ENCODE peak calls at places on chromosomes 1 and 21, in six cellular contexts. One of them, this sample, is unnamed.

GRCh38 chr1:77991638-77992037 is 12.8 kb upstream of the FUBP1 start:
- DNase-seq in PC-3: peak; percentile 74
- DNase-seq in lower lobe of right lung: no peak
- DNase-seq in tibial artery: no peak
- DNase-seq in pancreas: no peak
- DNase-seq in naive thymus-derived CD4-positive, alpha-beta T cell: no peak
- DNase-seq in this sample: no peak

GRCh38 chr1:200483491-200484143 is 73.8 kb upstream of the ZNF281 start:
- DNase-seq in PC-3: peak; percentile 100
- DNase-seq in lower lobe of right lung: no peak
- DNase-seq in tibial artery: no peak
- DNase-seq in naive thymus-derived CD4-positive, alpha-beta T cell: no peak
- DNase-seq in pancreas: peak; percentile 61
- DNase-seq in this sample: peak; percentile 9

GRCh38 chr1:147377263-147378246 is 135.1 kb downstream of the CHD1L start:
- DNase-seq in lower lobe of right lung: no peak
- DNase-seq in naive thymus-derived CD4-positive, alpha-beta T cell: no peak
- DNase-seq in PC-3: no peak
- DNase-seq in tibial artery: no peak
- DNase-seq in pancreas: no peak
- DNase-seq in this sample: no peak

GRCh38 chr1:224506141-224506814 is 71.7 kb upstream of the WDR26 start:
- DNase-seq in naive thymus-derived CD4-positive, alpha-beta T cell: no peak
- DNase-seq in tibial artery: no peak
- DNase-seq in lower lobe of right lung: no peak
- DNase-seq in PC-3: no peak
- DNase-seq in pancreas: no peak
- DNase-seq in this sample: no peak

GRCh38 chr1:28136636-28137613 is 39.6 kb downstream of the PTAFR start:
- DNase-seq in naive thymus-derived CD4-positive, alpha-beta T cell: no peak
- DNase-seq in pancreas: no peak
- DNase-seq in lower lobe of right lung: no peak
- DNase-seq in PC-3: peak; percentile 60
- DNase-seq in tibial artery: no peak
- DNase-seq in this sample: no peak

GRCh38 chr1:61645476-61645875 is 79.5 kb downstream of the TM2D1 start:
- DNase-seq in naive thymus-derived CD4-positive, alpha-beta T cell: no peak
- DNase-seq in pancreas: no peak
- DNase-seq in tibial artery: no peak
- DNase-seq in PC-3: no peak
- DNase-seq in lower lobe of right lung: no peak
- DNase-seq in this sample: no peak

GRCh38 chr1:18632711-18633427 is 2.2 kb downstream of the PAX7 start:
- DNase-seq in PC-3: no peak
- DNase-seq in naive thymus-derived CD4-positive, alpha-beta T cell: no peak
- DNase-seq in tibial artery: no peak
- DNase-seq in lower lobe of right lung: peak; percentile 85
- DNase-seq in pancreas: no peak
- DNase-seq in this sample: no peak

GRCh38 chr1:148372731-148373130 is 110.4 kb downstream of the PPIAL4G start:
- DNase-seq in tibial artery: no peak
- DNase-seq in naive thymus-derived CD4-positive, alpha-beta T cell: peak; percentile 74
- DNase-seq in PC-3: peak; percentile 92
- DNase-seq in pancreas: no peak
- DNase-seq in lower lobe of right lung: no peak
- DNase-seq in this sample: peak; percentile 29

GRCh38 chr1:167059045-167059728 is 31.0 kb downstream of the GPA33 start:
- DNase-seq in tibial artery: no peak
- DNase-seq in naive thymus-derived CD4-positive, alpha-beta T cell: peak; percentile 57
- DNase-seq in lower lobe of right lung: peak; percentile 68
- DNase-seq in pancreas: peak; percentile 73
- DNase-seq in PC-3: peak; percentile 90
- DNase-seq in this sample: peak; percentile 48

GRCh38 chr1:23720256-23720995 is 22.8 kb upstream of the ELOA start:
- DNase-seq in tibial artery: no peak
- DNase-seq in pancreas: no peak
- DNase-seq in naive thymus-derived CD4-positive, alpha-beta T cell: no peak
- DNase-seq in lower lobe of right lung: no peak
- DNase-seq in PC-3: no peak
- DNase-seq in this sample: no peak

GRCh38 chr1:67736750-67737149 is 51.7 kb downstream of the GADD45A start:
- DNase-seq in pancreas: no peak
- DNase-seq in naive thymus-derived CD4-positive, alpha-beta T cell: no peak
- DNase-seq in lower lobe of right lung: no peak
- DNase-seq in PC-3: no peak
- DNase-seq in tibial artery: no peak
- DNase-seq in this sample: no peak

GRCh38 chr1:67737875-67738274 is 52.9 kb downstream of the GADD45A start:
- DNase-seq in PC-3: no peak
- DNase-seq in pancreas: no peak
- DNase-seq in lower lobe of right lung: no peak
- DNase-seq in naive thymus-derived CD4-positive, alpha-beta T cell: no peak
- DNase-seq in tibial artery: no peak
- DNase-seq in this sample: no peak

GRCh38 chr1:67735220-67735619 is 50.2 kb downstream of the GADD45A start:
- DNase-seq in pancreas: no peak
- DNase-seq in PC-3: no peak
- DNase-seq in naive thymus-derived CD4-positive, alpha-beta T cell: no peak
- DNase-seq in lower lobe of right lung: no peak
- DNase-seq in tibial artery: no peak
- DNase-seq in this sample: no peak

GRCh38 chr1:67733741-67734690 is 49.0 kb downstream of the GADD45A start:
- DNase-seq in PC-3: no peak
- DNase-seq in pancreas: no peak
- DNase-seq in lower lobe of right lung: no peak
- DNase-seq in naive thymus-derived CD4-positive, alpha-beta T cell: no peak
- DNase-seq in tibial artery: no peak
- DNase-seq in this sample: no peak

GRCh38 chr1:67735806-67736627 is 51.0 kb downstream of the GADD45A start:
- DNase-seq in pancreas: peak; percentile 38
- DNase-seq in naive thymus-derived CD4-positive, alpha-beta T cell: peak; percentile 30
- DNase-seq in lower lobe of right lung: peak; percentile 55
- DNase-seq in tibial artery: peak; percentile 88
- DNase-seq in PC-3: peak; percentile 61
- DNase-seq in this sample: peak; percentile 8
- H3K4me3 ChIP-seq in pancreas: no peak overlapping the region
- H3K4me3 ChIP-seq in naive thymus-derived CD4-positive, alpha-beta T cell: peak overlapping the region; percentile 35
- H3K4me3 ChIP-seq in lower lobe of right lung: peak overlapping the region; percentile 12
- H3K4me3 ChIP-seq in tibial artery: peak overlapping the region; percentile 22
- H3K4me3 ChIP-seq in PC-3: no peak overlapping the region
- H3K4me3 ChIP-seq in this sample: peak overlapping the region; percentile 35

GRCh38 chr1:226310123-226310540 is 1.2 kb upstream of the LIN9 start:
- DNase-seq in PC-3: no peak
- DNase-seq in naive thymus-derived CD4-positive, alpha-beta T cell: no peak
- DNase-seq in pancreas: no peak
- DNase-seq in tibial artery: no peak
- DNase-seq in lower lobe of right lung: no peak
- DNase-seq in this sample: no peak
- H3K27ac ChIP-seq in PC-3: no peak overlapping the region
- H3K27ac ChIP-seq in naive thymus-derived CD4-positive, alpha-beta T cell: no peak overlapping the region
- H3K27ac ChIP-seq in pancreas: no peak overlapping the region
- H3K27ac ChIP-seq in tibial artery: peak overlapping the region; percentile 75
- H3K27ac ChIP-seq in lower lobe of right lung: no peak overlapping the region
- H3K27ac ChIP-seq in this sample: no peak overlapping the region

GRCh38 chr1:153395136-153395685 is 4.3 kb upstream of the S100A8 start:
- DNase-seq in naive thymus-derived CD4-positive, alpha-beta T cell: no peak
- DNase-seq in pancreas: no peak
- DNase-seq in tibial artery: peak; percentile 50
- DNase-seq in lower lobe of right lung: no peak
- DNase-seq in PC-3: peak; percentile 80
- DNase-seq in this sample: no peak

GRCh38 chr1:153395776-153396175 is 4.9 kb upstream of the S100A8 start:
- DNase-seq in naive thymus-derived CD4-positive, alpha-beta T cell: no peak
- DNase-seq in pancreas: no peak
- DNase-seq in lower lobe of right lung: no peak
- DNase-seq in tibial artery: peak; percentile 23
- DNase-seq in PC-3: no peak
- DNase-seq in this sample: no peak

GRCh38 chr1:153397056-153397923 is 6.4 kb upstream of the S100A8 start:
- DNase-seq in naive thymus-derived CD4-positive, alpha-beta T cell: no peak
- DNase-seq in lower lobe of right lung: no peak
- DNase-seq in PC-3: no peak
- DNase-seq in pancreas: no peak
- DNase-seq in tibial artery: peak; percentile 51
- DNase-seq in this sample: no peak

GRCh38 chr1:153397924-153398651 is 7.2 kb upstream of the S100A8 start:
- DNase-seq in pancreas: no peak
- DNase-seq in naive thymus-derived CD4-positive, alpha-beta T cell: no peak
- DNase-seq in lower lobe of right lung: no peak
- DNase-seq in PC-3: no peak
- DNase-seq in tibial artery: peak; percentile 48
- DNase-seq in this sample: no peak

DNA sequence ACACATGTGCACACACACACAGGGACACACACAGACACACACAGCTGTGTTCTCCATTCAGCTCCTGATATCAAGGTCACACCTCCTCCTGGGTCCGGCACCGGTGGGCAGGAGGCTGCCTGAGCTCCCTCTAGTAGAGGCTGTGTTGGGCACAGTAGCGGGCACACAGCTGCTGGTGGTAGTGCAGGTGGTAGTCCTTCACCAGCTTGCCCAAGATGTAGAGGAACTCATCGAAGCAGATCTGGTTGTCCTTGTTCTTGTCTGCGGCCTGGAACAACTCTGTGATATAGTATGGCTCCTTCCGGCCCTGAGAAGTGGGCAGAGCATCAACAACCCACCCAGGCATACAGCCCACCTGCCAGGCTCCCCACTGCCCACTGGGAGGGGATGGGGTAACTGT is 5.6 kb upstream of the S100A8 start:
- DNase-seq in pancreas: no peak
- DNase-seq in PC-3: no peak
- DNase-seq in lower lobe of right lung: no peak
- DNase-seq in naive thymus-derived CD4-positive, alpha-beta T cell: no peak
- DNase-seq in tibial artery: peak; percentile 43
- DNase-seq in this sample: no peak
- H3K36me3 ChIP-seq in pancreas: no peaks in the 10 kb centered on the region
- H3K36me3 ChIP-seq in PC-3: no peaks in the 10 kb centered on the region
- H3K36me3 ChIP-seq in lower lobe of right lung: no peaks in the 10 kb centered on the region
- H3K36me3 ChIP-seq in naive thymus-derived CD4-positive, alpha-beta T cell: no peaks in the 10 kb centered on the region
- H3K36me3 ChIP-seq in tibial artery: no peaks in the 10 kb centered on the region
- H3K36me3 ChIP-seq in this sample: no peaks in the 10 kb centered on the region

GRCh38 chr1:25053576-25054075 is 123.5 kb upstream of the RUNX3 start:
- DNase-seq in pancreas: no peak
- DNase-seq in PC-3: no peak
- DNase-seq in tibial artery: no peak
- DNase-seq in naive thymus-derived CD4-positive, alpha-beta T cell: no peak
- DNase-seq in lower lobe of right lung: peak; percentile 27
- DNase-seq in this sample: no peak
- H3K4me3 ChIP-seq in pancreas: no peak overlapping the region
- H3K4me3 ChIP-seq in PC-3: no peak overlapping the region
- H3K4me3 ChIP-seq in tibial artery: no peak overlapping the region
- H3K4me3 ChIP-seq in naive thymus-derived CD4-positive, alpha-beta T cell: no peak overlapping the region
- H3K4me3 ChIP-seq in lower lobe of right lung: no peak overlapping the region
- H3K4me3 ChIP-seq in this sample: no peak overlapping the region

GRCh38 chr1:246722720-246723119 is 1.5 kb upstream of the SCCPDH start:
- DNase-seq in PC-3: no peak
- DNase-seq in tibial artery: no peak
- DNase-seq in lower lobe of right lung: no peak
- DNase-seq in pancreas: no peak
- DNase-seq in naive thymus-derived CD4-positive, alpha-beta T cell: no peak
- DNase-seq in this sample: no peak

GRCh38 chr1:246725191-246725590 is 982 bp downstream of the SCCPDH start:
- DNase-seq in naive thymus-derived CD4-positive, alpha-beta T cell: no peak
- DNase-seq in tibial artery: no peak
- DNase-seq in PC-3: peak; percentile 26
- DNase-seq in lower lobe of right lung: no peak
- DNase-seq in pancreas: no peak
- DNase-seq in this sample: no peak

GRCh38 chr1:246724001-246724724 is at the start of gene SCCPDH:
- DNase-seq in naive thymus-derived CD4-positive, alpha-beta T cell: peak; percentile 54
- DNase-seq in PC-3: peak; percentile 76
- DNase-seq in pancreas: peak; percentile 76
- DNase-seq in lower lobe of right lung: peak; percentile 86
- DNase-seq in tibial artery: peak; percentile 83
- DNase-seq in this sample: no peak

GRCh38 chr1:246726255-246726679 is 2.1 kb downstream of the SCCPDH start:
- DNase-seq in lower lobe of right lung: no peak
- DNase-seq in pancreas: no peak
- DNase-seq in naive thymus-derived CD4-positive, alpha-beta T cell: no peak
- DNase-seq in tibial artery: no peak
- DNase-seq in PC-3: no peak
- DNase-seq in this sample: no peak

DNA sequence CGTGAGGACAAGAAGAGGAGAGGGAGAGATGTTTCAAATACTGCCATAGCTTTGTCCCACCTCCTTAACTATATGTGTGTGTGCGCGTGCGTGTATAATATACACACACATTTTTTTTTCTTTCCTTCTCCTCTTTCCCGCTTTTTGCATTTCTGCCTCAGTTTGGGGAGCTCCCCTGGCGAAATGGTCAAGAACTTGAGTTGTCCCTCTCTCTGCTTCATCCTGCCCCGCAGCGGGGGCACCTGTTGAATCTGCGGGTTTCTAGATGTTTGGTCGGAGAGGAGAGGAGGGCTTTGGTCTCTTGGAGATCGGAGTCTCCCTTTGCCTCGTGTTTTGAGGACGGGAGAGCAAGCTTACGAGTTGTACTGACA is 501 bp downstream of the SCCPDH start:
- DNase-seq in pancreas: no peak
- DNase-seq in tibial artery: no peak
- DNase-seq in PC-3: peak; percentile 57
- DNase-seq in lower lobe of right lung: no peak
- DNase-seq in naive thymus-derived CD4-positive, alpha-beta T cell: peak; percentile 3
- DNase-seq in this sample: no peak
- H3K27ac ChIP-seq in pancreas: peak overlapping the region; percentile 81
- H3K27ac ChIP-seq in tibial artery: peak overlapping the region; percentile 80
- H3K27ac ChIP-seq in PC-3: peak overlapping the region; percentile 65
- H3K27ac ChIP-seq in lower lobe of right lung: peak overlapping the region; percentile 82
- H3K27ac ChIP-seq in naive thymus-derived CD4-positive, alpha-beta T cell: peak overlapping the region; percentile 45
- H3K27ac ChIP-seq in this sample: no peak overlapping the region

GRCh38 chr21:45986316-45987051 is 4.9 kb downstream of the COL6A1 start:
- DNase-seq in tibial artery: peak; percentile 66
- DNase-seq in lower lobe of right lung: no peak
- DNase-seq in naive thymus-derived CD4-positive, alpha-beta T cell: no peak
- DNase-seq in pancreas: peak; percentile 19
- DNase-seq in PC-3: no peak
- DNase-seq in this sample: no peak
- H3K36me3 ChIP-seq in tibial artery: peaks cover 69% of the 10 kb centered on the region
- H3K36me3 ChIP-seq in lower lobe of right lung: peaks cover 23% of the 10 kb centered on the region
- H3K36me3 ChIP-seq in naive thymus-derived CD4-positive, alpha-beta T cell: no peaks in the 10 kb centered on the region
- H3K36me3 ChIP-seq in pancreas: no peaks in the 10 kb centered on the region
- H3K36me3 ChIP-seq in PC-3: peaks cover 33% of the 10 kb centered on the region
- H3K36me3 ChIP-seq in this sample: no peaks in the 10 kb centered on the region

This sample was measured in effector memory CD4-positive, alpha-beta T cell.